ENCODE peak calls at places on chromosomes 5 and 9, in nine cellular contexts. J is neural progenitor cell; W is IMR-90; D is AG04450; A is epithelial cell of esophagus; G is hepatocyte; L is Calu3; Q is CD8-positive, alpha-beta T cell; F is B cell. K is an unnamed sample.

GRCh38 chr5:135832941-135833340 is 1.5 kb upstream of the SLC25A48 start:
- DNase-seq in J (no peak), W (no peak), D (no peak), A (no peak), G (no peak), L (no peak), Q (no peak), F (no peak), K (no peak)

GRCh38 chr5:139644646-139645494 is 3.3 kb upstream of the CXXC5 start:
- DNase-seq in J (no peak), W (no peak), D (no peak), A (no peak), G (no peak), L (peak), Q (no peak), F (no peak), K (no peak)

GRCh38 chr5:137743031-137743640 is 7.2 kb upstream of the KLHL3 start:
- DNase-seq in J (peak), W (peak), D (no peak), A (peak), G (peak), L (peak), Q (peak), F (peak), K (peak)

GRCh38 chr9:4904322-4905134 is 80.5 kb upstream of the JAK2 start:
- DNase-seq in J (no peak), W (peak), D (peak), A (peak), G (no peak), L (no peak), Q (no peak), F (no peak), K (peak)

GRCh38 chr5:16593013-16593412 is 23.8 kb downstream of the RETREG1 start:
- DNase-seq in J (no peak), W (no peak), D (no peak), A (peak), G (no peak), L (no peak), Q (no peak), F (no peak), K (peak)

GRCh38 chr5:1665231-1665630 is 134.4 kb downstream of the MRPL36 start:
- DNase-seq in J (no peak), W (no peak), D (no peak), A (no peak), G (no peak), L (no peak), Q (no peak), F (no peak), K (no peak)

GRCh38 chr5:168207450-168208029 is 83.9 kb upstream of the WWC1 start:
- DNase-seq in J (peak), W (no peak), D (no peak), A (peak), G (no peak), L (no peak), Q (no peak), F (no peak), K (no peak)

GRCh38 chr5:100407053-100407452 is 128.1 kb upstream of the FAM174A start:
- DNase-seq in J (no peak), W (no peak), D (no peak), A (no peak), G (no peak), L (no peak), Q (no peak), F (no peak), K (no peak)

GRCh38 chr5:143188083-143188482 is 215.4 kb downstream of the NR3C1 start:
- DNase-seq in J (no peak), W (no peak), D (no peak), A (no peak), G (no peak), L (no peak), Q (no peak), F (no peak), K (no peak)

GRCh38 chr5:31231171-31231570 is 37.7 kb downstream of the CDH6 start:
- DNase-seq in J (no peak), W (peak), D (no peak), A (no peak), G (no peak), L (no peak), Q (no peak), F (no peak), K (no peak)

GRCh38 chr9:133090187-133090586 is 28.4 kb downstream of the CEL start:
- DNase-seq in J (no peak), W (no peak), D (no peak), A (no peak), G (no peak), L (no peak), Q (no peak), F (no peak), K (no peak)

GRCh38 chr5:64612349-64612961 is 77.8 kb upstream of the SHISAL2B start:
- DNase-seq in J (peak), W (peak), D (peak), A (peak), G (peak), L (peak), Q (no peak), F (no peak), K (peak)

GRCh38 chr5:137279631-137280236 is 219.4 kb downstream of the SPOCK1 start:
- DNase-seq in J (no peak), W (no peak), D (no peak), A (no peak), G (no peak), L (no peak), Q (no peak), F (no peak), K (no peak)

GRCh38 chr5:62475072-62475471 is 62.5 kb downstream of the IPO11 start:
- DNase-seq in J (no peak), W (peak), D (no peak), A (peak), G (no peak), L (no peak), Q (no peak), F (no peak), K (peak)

GRCh38 chr5:71601222-71602026 is 14.3 kb downstream of the MCCC2 start:
- DNase-seq in J (peak), W (peak), D (peak), A (peak), G (peak), L (peak), Q (peak), F (peak), K (peak)

GRCh38 chr9:78296208-78296892 is 575 bp upstream of the PSAT1 start:
- DNase-seq in J (peak), W (peak), D (no peak), A (peak), G (peak), L (peak), Q (no peak), F (peak), K (peak)

GRCh38 chr5:147467973-147468508 is 41.8 kb downstream of the DPYSL3 start:
- DNase-seq in J (peak), W (peak), D (no peak), A (no peak), G (no peak), L (no peak), Q (no peak), F (no peak), K (no peak)

GRCh38 chr5:27437594-27438200 is 399.3 kb upstream of the CDH9 start:
- DNase-seq in J (no peak), W (no peak), D (no peak), A (no peak), G (no peak), L (no peak), Q (no peak), F (no peak), K (no peak)

GRCh38 chr9:96514108-96514824 is 64.3 kb downstream of the HABP4 start:
- DNase-seq in J (no peak), W (peak), D (no peak), A (peak), G (no peak), L (no peak), Q (no peak), F (no peak), K (no peak)

GRCh38 chr5:148585988-148586387 is 68.3 kb downstream of the HTR4 start:
- DNase-seq in J (peak), W (no peak), D (no peak), A (peak), G (no peak), L (no peak), Q (no peak), F (no peak), K (peak)

GRCh38 chr9:126031116-126031515 is 283.9 kb downstream of the PBX3 start:
- DNase-seq in J (no peak), W (no peak), D (no peak), A (no peak), G (no peak), L (no peak), Q (no peak), F (no peak), K (no peak)

GRCh38 chr5:172898513-172899369 is 60.5 kb upstream of the RPL26L1 start:
- DNase-seq in J (no peak), W (no peak), D (no peak), A (no peak), G (no peak), L (no peak), Q (no peak), F (no peak), K (no peak)

GRCh38 chr9:20252778-20253177 is 369.5 kb downstream of the MLLT3 start:
- DNase-seq in J (peak), W (no peak), D (no peak), A (no peak), G (no peak), L (no peak), Q (no peak), F (no peak), K (no peak)

GRCh38 chr9:130869250-130869649 is 27.4 kb downstream of the QRFP start:
- DNase-seq in J (no peak), W (peak), D (no peak), A (no peak), G (peak), L (no peak), Q (no peak), F (no peak), K (no peak)

GRCh38 chr5:157651623-157652376 is 438 bp downstream of the SOX30 start:
- DNase-seq in J (peak), W (no peak), D (no peak), A (peak), G (no peak), L (peak), Q (peak), F (peak), K (no peak)

GRCh38 chr5:77590347-77590746 is 48.2 kb downstream of the OTP start:
- DNase-seq in J (peak), W (no peak), D (no peak), A (no peak), G (no peak), L (no peak), Q (no peak), F (peak), K (no peak)

GRCh38 chr5:78597068-78597857 is 51.3 kb downstream of the LHFPL2 start:
- DNase-seq in J (no peak), W (peak), D (peak), A (peak), G (no peak), L (no peak), Q (no peak), F (no peak), K (peak)

GRCh38 chr9:120513825-120514598 is 66.0 kb downstream of the CDK5RAP2 start:
- DNase-seq in J (no peak), W (no peak), D (no peak), A (peak), G (no peak), L (no peak), Q (no peak), F (no peak), K (no peak)

GRCh38 chr5:58849995-58850667 is 267.3 kb downstream of the RAB3C start:
- DNase-seq in J (peak), W (peak), D (no peak), A (peak), G (peak), L (peak), Q (no peak), F (peak), K (peak)

GRCh38 chr5:7396169-7397004 is 449 bp downstream of the ADCY2 start:
- DNase-seq in J (peak), W (no peak), D (no peak), A (peak), G (peak), L (peak), Q (no peak), F (no peak), K (peak)

GRCh38 chr9:79630521-79631403 is 59.0 kb downstream of the TLE4 start:
- DNase-seq in J (no peak), W (no peak), D (no peak), A (no peak), G (no peak), L (no peak), Q (no peak), F (no peak), K (no peak)

GRCh38 chr5:179623906-179624741 is 653 bp upstream of the HNRNPH1 start:
- DNase-seq in J (peak), W (peak), D (no peak), A (peak), G (no peak), L (peak), Q (peak), F (no peak), K (peak)

GRCh38 chr9:75147638-75148037 is 59.3 kb downstream of the OSTF1 start:
- DNase-seq in J (no peak), W (peak), D (no peak), A (no peak), G (no peak), L (no peak), Q (no peak), F (no peak), K (no peak)

GRCh38 chr9:132957805-132958204 is 13.4 kb upstream of the TSC1 start:
- DNase-seq in J (no peak), W (no peak), D (no peak), A (peak), G (no peak), L (no peak), Q (no peak), F (no peak), K (peak)

GRCh38 chr5:102799017-102799416 is 43.9 kb downstream of the PAM start:
- DNase-seq in J (no peak), W (no peak), D (no peak), A (no peak), G (no peak), L (no peak), Q (no peak), F (no peak), K (no peak)

GRCh38 chr5:54095969-54096368 is 214.4 kb downstream of the ARL15 start:
- DNase-seq in J (no peak), W (no peak), D (no peak), A (no peak), G (no peak), L (no peak), Q (no peak), F (no peak), K (no peak)

GRCh38 chr5:74285876-74286275 is 354.7 kb downstream of the ENC1 start:
- DNase-seq in J (no peak), W (no peak), D (no peak), A (no peak), G (no peak), L (no peak), Q (no peak), F (no peak), K (no peak)

GRCh38 chr9:109780453-109781033 is 545 bp downstream of the PALM2AKAP2 start:
- DNase-seq in J (peak), W (no peak), D (no peak), A (peak), G (no peak), L (no peak), Q (no peak), F (no peak), K (peak)

GRCh38 chr5:149367249-149367971 is 9.6 kb downstream of the PCYOX1L start:
- DNase-seq in J (peak), W (peak), D (no peak), A (peak), G (peak), L (peak), Q (peak), F (peak), K (peak)

GRCh38 chr5:33890633-33891032 is 1.2 kb downstream of the ADAMTS12 start:
- DNase-seq in J (peak), W (peak), D (no peak), A (no peak), G (no peak), L (no peak), Q (no peak), F (no peak), K (no peak)
- TF ChIP-seq CTCF in J (no peak), W (peak), D (peak), A (no peak), G (no peak), L (no peak), Q (no peak), F (no peak), K (no peak)

DNA sequence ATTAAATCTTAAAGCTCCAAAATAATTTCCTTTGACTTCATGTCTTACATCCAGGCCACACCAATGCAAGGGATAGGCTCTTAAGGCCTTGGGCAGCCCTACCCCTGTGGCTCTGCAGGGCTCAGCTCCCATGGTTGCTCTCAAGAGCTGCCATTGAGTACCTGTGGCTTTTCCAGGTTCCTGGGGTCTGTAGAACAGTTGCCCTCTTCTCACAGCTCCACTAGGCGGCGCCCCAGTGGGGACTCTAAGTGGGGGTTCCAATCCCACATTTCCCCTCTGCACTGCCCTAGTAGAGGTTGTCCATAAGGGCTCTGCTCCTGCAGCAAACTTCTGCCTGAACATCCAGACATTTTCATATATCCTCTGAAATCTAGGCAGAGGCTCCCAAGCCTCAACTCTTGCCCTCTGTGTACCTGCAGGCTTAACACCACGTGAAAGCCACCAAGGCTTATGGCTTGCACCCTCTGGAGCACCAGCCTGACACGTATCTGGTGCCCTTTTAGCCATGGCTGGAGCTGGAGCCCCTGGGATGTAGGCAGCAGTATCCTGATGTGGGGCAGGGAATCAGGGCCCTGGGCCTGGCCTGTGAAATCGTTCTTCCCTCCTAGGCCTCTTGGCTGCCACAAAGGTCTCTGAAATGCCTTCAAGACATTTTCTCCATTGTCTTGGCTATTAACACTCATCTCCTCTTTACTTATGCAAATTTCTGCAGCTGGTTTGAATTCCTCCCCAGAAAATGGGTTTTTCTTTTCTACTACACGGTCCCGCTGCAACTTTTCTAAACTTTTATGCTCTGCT is 185.1 kb downstream of the SMARCA2 start:
- DNase-seq in J (no peak), W (no peak), D (no peak), A (no peak), G (no peak), L (no peak), Q (no peak), F (no peak), K (no peak)
- TF ChIP-seq CTCF in J (no peak), W (no peak), D (no peak), A (no peak), G (no peak), L (no peak), Q (no peak), F (no peak), K (no peak)

GRCh38 chr5:152170350-152170749 is 234.7 kb downstream of the NMUR2 start:
- DNase-seq in J (peak), W (no peak), D (no peak), A (no peak), G (no peak), L (no peak), Q (no peak), F (no peak), K (peak)

GRCh38 chr5:152164860-152165259 is 240.2 kb upstream of the GLRA1 start:
- DNase-seq in J (peak), W (no peak), D (no peak), A (no peak), G (no peak), L (peak), Q (no peak), F (no peak), K (no peak)
- TF ChIP-seq CTCF in J (peak), W (no peak), D (no peak), A (peak), G (no peak), L (no peak), Q (no peak), F (no peak), K (peak)

GRCh38 chr9:129720181-129720864 is 32.5 kb downstream of the PTGES start:
- DNase-seq in J (peak), W (no peak), D (no peak), A (no peak), G (no peak), L (no peak), Q (no peak), F (no peak), K (peak)
- TF ChIP-seq CTCF in J (peak), W (peak), D (peak), A (peak), G (peak), L (peak), Q (no peak), F (no peak), K (peak)

GRCh38 chr5:68873198-68873597 is 220.6 kb upstream of the SLC30A5 start:
- DNase-seq in J (no peak), W (no peak), D (no peak), A (no peak), G (no peak), L (no peak), Q (no peak), F (no peak), K (no peak)
- TF ChIP-seq CTCF in J (no peak), W (no peak), D (no peak), A (no peak), G (no peak), L (no peak), Q (no peak), F (no peak), K (no peak)

DNA sequence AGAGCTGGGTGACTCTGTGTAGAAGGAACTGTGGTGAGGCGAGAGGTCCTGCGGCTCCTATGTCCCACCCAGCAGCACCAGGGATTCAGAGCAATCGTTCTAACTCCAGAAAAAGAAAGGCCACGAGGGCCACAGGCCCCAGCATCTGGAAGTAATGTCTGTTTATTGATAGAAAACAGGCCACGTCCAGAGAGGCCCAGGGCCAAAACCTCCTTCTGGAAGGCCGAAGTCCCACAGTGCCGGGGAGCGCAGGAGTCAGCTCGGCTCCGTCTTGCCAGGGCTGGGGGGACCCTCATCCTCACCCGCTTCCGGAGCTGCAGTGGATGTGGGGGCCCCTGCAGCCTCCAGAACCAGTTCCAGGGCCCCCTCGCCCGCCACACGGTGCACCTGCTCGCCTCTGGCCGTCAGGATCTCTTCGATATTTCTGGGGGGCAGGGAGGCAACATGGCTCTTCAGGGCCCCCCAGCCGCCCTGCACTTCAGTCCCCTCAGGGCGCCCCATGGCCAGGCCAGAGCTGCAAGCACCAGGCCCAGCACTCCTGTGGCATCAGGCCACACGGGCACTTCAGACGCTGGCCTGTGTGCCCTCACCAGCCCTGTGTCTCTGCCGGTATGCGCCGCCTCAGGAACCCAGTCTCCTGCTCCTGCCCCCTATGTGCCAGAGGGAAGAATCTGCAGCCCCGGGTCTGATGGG is 1.6 kb downstream of the DNLZ start:
- DNase-seq in J (no peak), W (peak), D (no peak), A (no peak), G (no peak), L (no peak), Q (no peak), F (no peak), K (no peak)
- TF ChIP-seq CTCF in J (no peak), W (no peak), D (no peak), A (no peak), G (no peak), L (no peak), Q (no peak), F (no peak), K (no peak)

DNA sequence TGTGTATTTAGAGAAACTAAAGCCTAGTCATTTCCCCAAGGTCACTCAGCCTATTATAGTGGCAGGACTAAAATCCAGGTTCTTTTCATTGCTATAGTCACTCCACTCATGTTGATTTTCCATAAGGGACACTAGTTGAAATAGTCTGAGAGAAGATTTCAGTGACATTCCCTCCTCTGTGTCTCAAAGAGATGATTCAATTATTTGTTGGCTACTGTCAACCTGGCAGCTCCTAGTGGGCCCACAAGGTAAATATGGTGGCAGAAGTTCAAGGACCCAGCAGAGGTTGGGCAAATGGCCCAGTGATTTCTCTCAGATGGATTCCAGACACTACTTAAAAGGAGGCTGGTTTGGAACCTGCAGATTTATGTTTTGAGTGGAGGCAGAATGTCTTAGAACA is 48.1 kb downstream of the G3BP1 start:
- DNase-seq in J (no peak), W (no peak), D (no peak), A (no peak), G (no peak), L (no peak), Q (no peak), F (no peak), K (no peak)
- TF ChIP-seq CTCF in J (no peak), W (no peak), D (no peak), A (no peak), G (no peak), L (no peak), Q (no peak), F (no peak), K (no peak)

K was measured in PC-3.